ENCODE peak calls at places on chromosomes 4 and X, in ten cellular contexts. Y, L, V, M, K, Z, C, T, H and Q are unnamed samples.
A peak's percentile ranks its signal among the peaks of the same experiment; 100 is the strongest.

GRCh38 chr4:182188622-182189021 is 54.6 kb upstream of the TENM3 start:
- DNase-seq in K (no peak), Z (no peak), V (peak; percentile 24), T (no peak), H (no peak), C (no peak), L (no peak), Y (no peak), M (peak; percentile 95), Q (no peak)

GRCh38 chr4:37674446-37674845 is 11.7 kb downstream of the RELL1 start:
- DNase-seq in L (no peak), Z (no peak), H (no peak), T (no peak), V (no peak), M (no peak), C (no peak), Y (no peak), K (no peak), Q (no peak)

GRCh38 chr4:82918091-82918490 is 17.6 kb downstream of the THAP9 start:
- DNase-seq in K (no peak), Y (no peak), V (no peak), T (no peak), H (no peak), Z (no peak), C (no peak), L (no peak), M (no peak), Q (no peak)

GRCh38 chrX:39729834-39730670 is 367.7 kb downstream of the BCOR start:
- DNase-seq in C (no peak), V (no peak), M (no peak), K (no peak), L (no peak), Y (no peak), Z (no peak), T (no peak), H (no peak), Q (no peak)

GRCh38 chrX:103467156-103467555 is 52.1 kb downstream of the RAB40A start:
- DNase-seq in K (no peak), T (no peak), M (peak; percentile 42), C (no peak), H (no peak), L (no peak), Z (no peak), V (no peak), Y (no peak), Q (no peak)

GRCh38 chrX:13693341-13693871 is 4.5 kb downstream of the RAB9A start:
- DNase-seq in K (no peak), Z (no peak), H (no peak), L (no peak), C (no peak), Y (no peak), V (no peak), M (no peak), T (no peak), Q (no peak)

GRCh38 chr4:57926311-57926710 is 816.1 kb upstream of the IGFBP7 start:
- DNase-seq in Z (no peak), T (no peak), K (no peak), L (no peak), M (no peak), Y (no peak), H (no peak), V (no peak), C (no peak), Q (no peak)

GRCh38 chr4:109079731-109080130 is 222.7 kb downstream of the COL25A1 start:
- DNase-seq in Y (no peak), T (no peak), V (no peak), M (peak; percentile 22), K (no peak), C (no peak), H (no peak), L (no peak), Z (no peak), Q (peak; percentile 3)

GRCh38 chr4:140718240-140718639 is 37.9 kb downstream of the TBC1D9 start:
- DNase-seq in C (no peak), L (no peak), T (no peak), Z (no peak), K (no peak), V (no peak), H (no peak), M (peak; percentile 75), Y (no peak), Q (no peak)

GRCh38 chr4:8228319-8229250 is 29.5 kb downstream of the SH3TC1 start:
- DNase-seq in V (peak; percentile 86), Y (peak; percentile 69), C (peak; percentile 70), H (peak; percentile 70), Z (peak; percentile 13), M (peak; percentile 85), T (peak; percentile 9), L (peak; percentile 78), K (peak; percentile 74), Q (peak; percentile 46)

GRCh38 chr4:2794707-2795557 is 2.0 kb downstream of the SH3BP2 start:
- DNase-seq in Y (no peak), H (peak; percentile 13), M (peak; percentile 73), V (peak; percentile 51), C (no peak), L (no peak), K (no peak), Z (no peak), T (no peak), Q (no peak)

GRCh38 chr4:92535599-92535998 is 231.8 kb downstream of the GRID2 start:
- DNase-seq in Y (no peak), V (no peak), H (no peak), M (no peak), Z (no peak), K (no peak), C (no peak), L (no peak), T (no peak), Q (no peak)

GRCh38 chr4:20773144-20773997 is 73.1 kb downstream of the PACRGL start:
- DNase-seq in L (no peak), Z (peak; percentile 31), V (no peak), H (no peak), K (peak; percentile 6), C (peak; percentile 2), M (peak; percentile 70), T (peak; percentile 58), Y (peak; percentile 20), Q (peak; percentile 10)

GRCh38 chrX:104165894-104166734 is at the start of gene FAM199X:
- DNase-seq in Z (peak; percentile 71), V (peak; percentile 83), T (peak; percentile 59), L (peak; percentile 77), H (peak; percentile 76), Y (peak; percentile 72), M (peak; percentile 83), C (peak; percentile 78), K (peak; percentile 45), Q (peak; percentile 77)

GRCh38 chr4:37646237-37646636 is 39.9 kb downstream of the RELL1 start:
- DNase-seq in L (no peak), K (no peak), Y (no peak), T (no peak), M (no peak), H (no peak), V (no peak), Z (no peak), C (no peak), Q (no peak)